ENCODE peak calls at places on chromosomes 7 and 10, in four cellular contexts. A, F, C and R are unnamed samples.

GRCh38 chr7:78149787-78150186 is 351.2 kb downstream of the PHTF2 start:
- DNase-seq in F (no peak), A (no peak), C (no peak), R (no peak)

GRCh38 chr7:159141159-159141558 is 3.5 kb downstream of the VIPR2 start:
- DNase-seq in A (no peak), C (no peak), F (no peak), R (peak; percentile 41)

GRCh38 chr7:118590107-118590506 is 365.6 kb downstream of the ANKRD7 start:
- DNase-seq in C (peak; percentile 72), F (no peak), A (peak; percentile 27), R (peak; percentile 41)

GRCh38 chr10:130964771-130965170 is 346.8 kb downstream of the TCERG1L start:
- DNase-seq in F (no peak), C (no peak), A (no peak), R (no peak)

GRCh38 chr7:113015038-113015645 is 71.5 kb downstream of the GPR85 start:
- DNase-seq in F (no peak), A (no peak), C (peak; percentile 24), R (no peak)

GRCh38 chr7:11328309-11328708 is 354.6 kb downstream of the PHF14 start:
- DNase-seq in F (no peak), A (peak; percentile 34), C (peak; percentile 20), R (no peak)

GRCh38 chr7:27947581-27948278 is 207.8 kb downstream of the TAX1BP1 start:
- DNase-seq in C (no peak), F (no peak), A (no peak), R (no peak)

GRCh38 chr10:43854042-43854441 is 205.4 kb upstream of the ZNF32 start:
- DNase-seq in A (peak; percentile 51), F (no peak), C (no peak), R (no peak)

GRCh38 chr7:46651561-46652088 is 730.6 kb upstream of the IGFBP3 start:
- DNase-seq in C (no peak), F (no peak), A (no peak), R (no peak)

GRCh38 chr7:39069046-39069445 is 91.3 kb downstream of the POU6F2 start:
- DNase-seq in A (peak; percentile 14), C (peak; percentile 52), F (no peak), R (peak; percentile 59)

GRCh38 chr7:55189878-55190436 is 171.1 kb downstream of the EGFR start:
- DNase-seq in C (peak; percentile 20), A (no peak), F (no peak), R (no peak)

GRCh38 chr10:112395809-112396530 is 22.1 kb downstream of the ACSL5 start:
- DNase-seq in A (no peak), F (no peak), C (no peak), R (no peak)

GRCh38 chr10:49187950-49188761 is at the start of gene TMEM273:
- DNase-seq in C (no peak), F (no peak), A (no peak), R (peak; percentile 65)

GRCh38 chr10:588246-589165 is 101.0 kb downstream of the DIP2C start:
- DNase-seq in F (no peak), A (no peak), C (no peak), R (no peak)

GRCh38 chr7:90621130-90621891 is 25.2 kb downstream of the CDK14 start:
- DNase-seq in C (no peak), F (no peak), A (no peak), R (no peak)

GRCh38 chr7:47942132-47942531 is 6.1 kb downstream of the PKD1L1 start:
- DNase-seq in A (no peak), C (peak; percentile 31), F (no peak), R (no peak)

GRCh38 chr7:142889825-142890224 is 4.3 kb upstream of the TRPV6 start:
- DNase-seq in A (no peak), F (no peak), C (no peak), R (no peak)

GRCh38 chr7:112892263-112892662 is 102.1 kb upstream of the TMEM168 start:
- DNase-seq in F (no peak), C (no peak), A (no peak), R (no peak)

GRCh38 chr7:157487046-157487770 is 150.4 kb downstream of the DNAJB6 start:
- DNase-seq in F (no peak), C (no peak), A (no peak), R (no peak)

GRCh38 chr7:47537716-47538640 is 43.9 kb downstream of the TNS3 start:
- DNase-seq in A (peak; percentile 57), F (no peak), C (peak; percentile 13), R (no peak)

GRCh38 chr10:47026301-47027107 is 115.3 kb downstream of the PTPN20 start:
- DNase-seq in C (no peak), F (no peak), A (no peak), R (no peak)

GRCh38 chr10:49592726-49593563 is 17.2 kb upstream of the SLC18A3 start:
- DNase-seq in F (peak; percentile 12), A (peak; percentile 72), C (peak; percentile 90), R (peak; percentile 77)

GRCh38 chr7:106655703-106656498 is 5.1 kb downstream of the CCDC71L start:
- DNase-seq in F (no peak), C (no peak), A (no peak), R (no peak)